ENCODE peak calls at places on chromosomes 5 and 9, in seven cellular contexts. O is upper lobe of left lung; H is CD4-positive, alpha-beta T cell; A is heart right ventricle; B is pancreas; M is neural progenitor cell; S is SJSA1. D is an unnamed sample.

GRCh38 chr9:135992486-135993408 is 31.6 kb upstream of the UBAC1 start:
- DNase-seq in O (peak; percentile 87), H (peak; percentile 15), A (peak; percentile 85), B (peak; percentile 54), M (peak; percentile 86), S (peak; percentile 81), D (no peak)

GRCh38 chr5:177459819-177460628 is 13.4 kb downstream of the DBN1 start:
- DNase-seq in O (no peak), H (no peak), A (no peak), B (no peak), M (no peak), S (no peak), D (no peak)

GRCh38 chr5:162637501-162637900 is 569.9 kb downstream of the GABRG2 start:
- DNase-seq in O (no peak), H (no peak), A (no peak), B (no peak), M (no peak), S (no peak), D (no peak)

GRCh38 chr5:98997000-98997399 is 68.2 kb upstream of the CHD1 start:
- DNase-seq in O (no peak), H (no peak), A (no peak), B (no peak), M (no peak), S (no peak), D (no peak)

GRCh38 chr9:16729656-16730055 is 140.8 kb downstream of the BNC2 start:
- DNase-seq in O (peak; percentile 61), H (no peak), A (no peak), B (no peak), M (peak; percentile 27), S (no peak), D (no peak)

GRCh38 chr9:76180541-76180940 is 213.7 kb downstream of the RFK start:
- DNase-seq in O (no peak), H (no peak), A (no peak), B (no peak), M (peak; percentile 15), S (no peak), D (no peak)

GRCh38 chr9:13568446-13568845 is 289.0 kb upstream of the MPDZ start:
- DNase-seq in O (no peak), H (no peak), A (no peak), B (no peak), M (no peak), S (no peak), D (no peak)

GRCh38 chr5:87900419-87900818 is 368.2 kb downstream of the TMEM161B start:
- DNase-seq in O (no peak), H (no peak), A (no peak), B (no peak), M (no peak), S (no peak), D (no peak)

GRCh38 chr5:80251636-80252035 is 4.2 kb downstream of the SERINC5 start:
- DNase-seq in O (peak; percentile 28), H (no peak), A (no peak), B (no peak), M (no peak), S (no peak), D (no peak)

GRCh38 chr9:122346478-122347347 is 24.1 kb upstream of the PTGS1 start:
- DNase-seq in O (peak; percentile 36), H (no peak), A (peak; percentile 70), B (peak; percentile 10), M (peak; percentile 77), S (no peak), D (no peak)

GRCh38 chr9:93815677-93816076 is 139.5 kb downstream of the BARX1 start:
- DNase-seq in O (no peak), H (no peak), A (no peak), B (no peak), M (no peak), S (no peak), D (no peak)

GRCh38 chr9:126235350-126235740 is 91.3 kb upstream of the MVB12B start:
- DNase-seq in O (no peak), H (no peak), A (no peak), B (no peak), M (no peak), S (no peak), D (no peak)

GRCh38 chr9:17349816-17350215 is 215.0 kb downstream of the CNTLN start:
- DNase-seq in O (no peak), H (no peak), A (no peak), B (no peak), M (no peak), S (no peak), D (no peak)

GRCh38 chr5:109253262-109253661 is 156.5 kb downstream of the PJA2 start:
- DNase-seq in O (no peak), H (no peak), A (no peak), B (no peak), M (no peak), S (no peak), D (no peak)

GRCh38 chr9:6029581-6029980 is 14.2 kb upstream of the RANBP6 start:
- DNase-seq in O (no peak), H (no peak), A (no peak), B (no peak), M (no peak), S (no peak), D (no peak)

DNA sequence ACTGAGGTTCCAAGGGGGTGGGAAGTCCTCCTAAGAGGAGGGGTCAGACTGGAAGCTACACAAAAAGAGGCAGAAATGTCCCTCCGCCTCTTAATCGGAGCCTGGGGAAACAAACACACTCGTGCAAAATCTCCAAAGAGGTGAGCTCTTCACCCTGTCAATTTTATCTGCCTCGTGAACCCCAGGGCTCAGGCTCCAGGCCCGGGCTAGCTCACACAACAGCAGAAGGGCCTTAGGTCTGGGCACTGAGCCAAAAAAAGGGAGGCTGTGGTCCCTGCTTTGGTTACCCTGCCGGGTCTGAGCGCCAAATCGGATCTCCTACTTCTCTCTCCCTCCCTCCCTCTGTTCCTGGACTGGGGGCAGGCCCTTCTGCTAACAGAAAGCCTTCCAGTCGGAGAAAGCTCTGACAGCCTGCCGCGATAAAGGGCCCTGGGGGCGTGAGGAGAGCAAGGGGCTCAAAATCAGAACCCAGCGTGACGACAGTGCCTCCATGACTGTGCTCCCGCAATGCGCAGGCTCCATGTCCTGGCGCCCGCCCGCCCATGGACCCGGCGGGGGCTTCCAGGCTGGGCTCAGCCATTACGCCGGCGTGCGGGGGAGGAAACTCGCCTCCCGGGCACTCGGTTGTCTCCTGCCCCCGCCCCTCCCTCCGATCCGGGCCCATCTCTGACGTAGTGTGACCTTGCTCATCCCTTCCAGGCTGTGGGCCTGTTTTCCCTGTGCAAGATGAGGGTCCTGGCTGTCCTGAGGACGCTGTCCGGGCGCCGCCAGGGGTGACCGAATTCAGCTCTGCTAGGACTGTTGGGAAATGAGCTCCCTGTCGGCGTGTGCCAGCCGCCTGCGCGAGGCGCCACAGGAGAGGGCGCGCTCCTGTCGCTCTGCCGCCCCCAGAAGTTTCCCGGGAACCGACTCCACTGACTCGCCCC is 865 bp upstream of the SLC22A4 start:
- DNase-seq in O (peak; percentile 82), H (peak; percentile 49), A (peak; percentile 87), B (peak; percentile 64), M (peak; percentile 85), S (peak; percentile 96), D (peak; percentile 76)
- H3K27ac ChIP-seq in O (peak overlapping the region; percentile 94), H (no peak overlapping the region), A (peak overlapping the region; percentile 98), B (peak overlapping the region; percentile 81), M (peak overlapping the region; percentile 43), S (peak overlapping the region; percentile 96), D (peak overlapping the region; percentile 97)

GRCh38 chr9:108671156-108671555 is 184.6 kb downstream of the ACTL7B start:
- DNase-seq in O (no peak), H (no peak), A (no peak), B (no peak), M (peak; percentile 53), S (no peak), D (no peak)

GRCh38 chr9:108671794-108672193 is 184.0 kb downstream of the ACTL7B start:
- DNase-seq in O (no peak), H (no peak), A (no peak), B (no peak), M (no peak), S (no peak), D (no peak)

GRCh38 chr9:108673386-108673785 is 182.4 kb downstream of the ACTL7B start:
- DNase-seq in O (no peak), H (no peak), A (no peak), B (no peak), M (no peak), S (no peak), D (no peak)

GRCh38 chr9:108674766-108675530 is 180.8 kb downstream of the ACTL7B start:
- DNase-seq in O (no peak), H (no peak), A (no peak), B (no peak), M (no peak), S (no peak), D (no peak)

DNA sequence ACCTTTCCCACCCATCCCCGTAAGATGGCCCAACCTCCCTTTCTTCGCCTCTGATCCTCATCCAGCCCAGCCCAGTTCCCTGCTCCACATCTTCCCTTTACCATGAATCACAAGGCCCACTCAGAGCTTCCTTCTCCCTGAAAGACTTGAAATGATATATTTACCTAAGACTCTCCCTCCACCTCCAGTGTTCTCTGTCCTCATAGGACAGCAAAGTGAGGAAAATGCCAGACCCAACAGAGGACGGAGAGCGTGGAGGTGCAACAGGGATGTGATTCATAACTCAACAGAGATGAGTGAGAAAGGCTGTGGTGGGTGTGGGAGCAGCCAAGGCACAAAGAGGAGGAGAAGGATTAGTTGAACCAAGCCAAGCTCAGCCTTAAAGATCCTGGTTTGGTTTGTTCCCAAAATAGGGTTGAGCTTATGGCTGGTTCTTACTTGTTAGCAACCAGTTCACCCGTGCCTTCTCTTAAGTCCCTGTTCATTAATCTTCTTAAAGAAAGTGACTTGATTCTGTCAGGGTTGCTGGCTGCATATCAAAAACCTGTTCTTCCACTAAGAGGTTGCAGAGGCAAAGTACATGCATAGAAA is 183.2 kb downstream of the ACTL7B start:
- DNase-seq in O (no peak), H (no peak), A (no peak), B (no peak), M (no peak), S (no peak), D (no peak)
- H3K27ac ChIP-seq in O (no peak overlapping the region), H (no peak overlapping the region), A (no peak overlapping the region), B (no peak overlapping the region), M (no peak overlapping the region), S (no peak overlapping the region), D (no peak overlapping the region)

GRCh38 chr9:124419832-124420489 is 4.7 kb upstream of the PSMB7 start:
- DNase-seq in O (no peak), H (no peak), A (no peak), B (no peak), M (no peak), S (no peak), D (no peak)

GRCh38 chr9:124412228-124412575 is 3.0 kb downstream of the PSMB7 start:
- DNase-seq in O (no peak), H (no peak), A (no peak), B (no peak), M (no peak), S (no peak), D (no peak)

GRCh38 chr9:124415102-124415851 is at the start of gene PSMB7:
- DNase-seq in O (peak; percentile 95), H (peak; percentile 95), A (peak; percentile 96), B (peak; percentile 93), M (peak; percentile 99), S (peak; percentile 94), D (peak; percentile 75)

GRCh38 chr9:124414612-124415011 is 630 bp downstream of the PSMB7 start:
- DNase-seq in O (no peak), H (no peak), A (no peak), B (no peak), M (peak; percentile 24), S (no peak), D (no peak)

GRCh38 chr9:124415852-124416484 is 726 bp upstream of the PSMB7 start:
- DNase-seq in O (no peak), H (no peak), A (no peak), B (no peak), M (peak; percentile 77), S (no peak), D (no peak)
- H3K27ac ChIP-seq in O (no peak overlapping the region), H (no peak overlapping the region), A (no peak overlapping the region), B (no peak overlapping the region), M (no peak overlapping the region), S (no peak overlapping the region), D (no peak overlapping the region)

GRCh38 chr9:74803366-74804017 is 84.2 kb downstream of the TRPM6 start:
- DNase-seq in O (no peak), H (no peak), A (no peak), B (no peak), M (no peak), S (no peak), D (no peak)
- H3K27ac ChIP-seq in O (no peak overlapping the region), H (no peak overlapping the region), A (no peak overlapping the region), B (no peak overlapping the region), M (no peak overlapping the region), S (no peak overlapping the region), D (no peak overlapping the region)